ENCODE peak calls at places on chromosome 12, in nine cellular contexts. One of them, this sample, is unnamed.

GRCh38 chr12:118635276-118635675 is 258.9 kb downstream of the SUDS3 start:
- DNase-seq in cardiac muscle cell: no peak
- DNase-seq in GM12878: no peak
- DNase-seq in type B pancreatic cell: no peak
- DNase-seq in omental fat pad: no peak
- DNase-seq in fibroblast of lung: no peak
- DNase-seq in brain microvascular endothelial cell: no peak
- DNase-seq in kidney: no peak
- DNase-seq in mammary epithelial cell: no peak
- DNase-seq in this sample: no peak

GRCh38 chr12:13204428-13204827 is 7.9 kb downstream of the EMP1 start:
- DNase-seq in cardiac muscle cell: no peak
- DNase-seq in GM12878: no peak
- DNase-seq in type B pancreatic cell: no peak
- DNase-seq in omental fat pad: no peak
- DNase-seq in fibroblast of lung: peak; percentile 90
- DNase-seq in brain microvascular endothelial cell: peak; percentile 64
- DNase-seq in kidney: no peak
- DNase-seq in mammary epithelial cell: no peak
- DNase-seq in this sample: peak; percentile 94

GRCh38 chr12:117507547-117507946 is 146.1 kb upstream of the NOS1 start:
- DNase-seq in cardiac muscle cell: no peak
- DNase-seq in GM12878: no peak
- DNase-seq in type B pancreatic cell: no peak
- DNase-seq in omental fat pad: no peak
- DNase-seq in fibroblast of lung: no peak
- DNase-seq in brain microvascular endothelial cell: no peak
- DNase-seq in kidney: no peak
- DNase-seq in mammary epithelial cell: no peak
- DNase-seq in this sample: no peak

GRCh38 chr12:75790219-75790618 is 241.4 kb downstream of the PHLDA1 start:
- DNase-seq in cardiac muscle cell: no peak
- DNase-seq in GM12878: no peak
- DNase-seq in type B pancreatic cell: no peak
- DNase-seq in omental fat pad: no peak
- DNase-seq in fibroblast of lung: no peak
- DNase-seq in brain microvascular endothelial cell: no peak
- DNase-seq in kidney: no peak
- DNase-seq in mammary epithelial cell: peak; percentile 79
- DNase-seq in this sample: no peak

GRCh38 chr12:24034160-24034559 is 84.7 kb upstream of the SOX5 start:
- DNase-seq in cardiac muscle cell: no peak
- DNase-seq in GM12878: no peak
- DNase-seq in type B pancreatic cell: no peak
- DNase-seq in omental fat pad: no peak
- DNase-seq in fibroblast of lung: peak; percentile 38
- DNase-seq in brain microvascular endothelial cell: no peak
- DNase-seq in kidney: no peak
- DNase-seq in mammary epithelial cell: no peak
- DNase-seq in this sample: peak; percentile 34

GRCh38 chr12:82877963-82878362 is 191.3 kb downstream of the TMTC2 start:
- DNase-seq in cardiac muscle cell: no peak
- DNase-seq in GM12878: no peak
- DNase-seq in type B pancreatic cell: no peak
- DNase-seq in omental fat pad: no peak
- DNase-seq in fibroblast of lung: no peak
- DNase-seq in brain microvascular endothelial cell: no peak
- DNase-seq in kidney: no peak
- DNase-seq in mammary epithelial cell: no peak
- DNase-seq in this sample: no peak

GRCh38 chr12:87200289-87200979 is 828.8 kb downstream of the C12orf50 start:
- DNase-seq in cardiac muscle cell: peak; percentile 30
- DNase-seq in GM12878: no peak
- DNase-seq in type B pancreatic cell: no peak
- DNase-seq in omental fat pad: no peak
- DNase-seq in fibroblast of lung: no peak
- DNase-seq in brain microvascular endothelial cell: no peak
- DNase-seq in kidney: no peak
- DNase-seq in mammary epithelial cell: peak; percentile 41
- DNase-seq in this sample: no peak

GRCh38 chr12:110693731-110694130 is 4.8 kb upstream of the HVCN1 start:
- DNase-seq in cardiac muscle cell: no peak
- DNase-seq in GM12878: no peak
- DNase-seq in type B pancreatic cell: no peak
- DNase-seq in omental fat pad: no peak
- DNase-seq in fibroblast of lung: peak; percentile 47
- DNase-seq in brain microvascular endothelial cell: peak; percentile 11
- DNase-seq in kidney: no peak
- DNase-seq in mammary epithelial cell: no peak
- DNase-seq in this sample: peak; percentile 61

GRCh38 chr12:66719862-66720261 is 41.0 kb upstream of the GRIP1 start:
- DNase-seq in cardiac muscle cell: no peak
- DNase-seq in GM12878: no peak
- DNase-seq in type B pancreatic cell: no peak
- DNase-seq in omental fat pad: no peak
- DNase-seq in fibroblast of lung: no peak
- DNase-seq in brain microvascular endothelial cell: no peak
- DNase-seq in kidney: no peak
- DNase-seq in mammary epithelial cell: no peak
- DNase-seq in this sample: no peak

GRCh38 chr12:95836630-95837239 is 22.0 kb upstream of the SNRPF start:
- DNase-seq in cardiac muscle cell: no peak
- DNase-seq in GM12878: no peak
- DNase-seq in type B pancreatic cell: no peak
- DNase-seq in omental fat pad: no peak
- DNase-seq in fibroblast of lung: peak; percentile 50
- DNase-seq in brain microvascular endothelial cell: no peak
- DNase-seq in kidney: no peak
- DNase-seq in mammary epithelial cell: no peak
- DNase-seq in this sample: peak; percentile 37

GRCh38 chr12:50569321-50569720 is 64.5 kb downstream of the DIP2B start:
- DNase-seq in cardiac muscle cell: peak; percentile 17
- DNase-seq in GM12878: no peak
- DNase-seq in type B pancreatic cell: no peak
- DNase-seq in omental fat pad: no peak
- DNase-seq in fibroblast of lung: no peak
- DNase-seq in brain microvascular endothelial cell: no peak
- DNase-seq in kidney: no peak
- DNase-seq in mammary epithelial cell: no peak
- DNase-seq in this sample: no peak

GRCh38 chr12:103626498-103626897 is 39.4 kb downstream of the STAB2 start:
- DNase-seq in cardiac muscle cell: peak; percentile 44
- DNase-seq in GM12878: no peak
- DNase-seq in type B pancreatic cell: no peak
- DNase-seq in omental fat pad: no peak
- DNase-seq in fibroblast of lung: peak; percentile 22
- DNase-seq in brain microvascular endothelial cell: no peak
- DNase-seq in kidney: no peak
- DNase-seq in mammary epithelial cell: peak; percentile 66
- DNase-seq in this sample: no peak

GRCh38 chr12:34188974-34189373 is 166.7 kb downstream of the ALG10 start:
- DNase-seq in cardiac muscle cell: no peak
- DNase-seq in GM12878: no peak
- DNase-seq in type B pancreatic cell: no peak
- DNase-seq in omental fat pad: no peak
- DNase-seq in fibroblast of lung: no peak
- DNase-seq in brain microvascular endothelial cell: no peak
- DNase-seq in kidney: no peak
- DNase-seq in mammary epithelial cell: no peak
- DNase-seq in this sample: no peak

GRCh38 chr12:71250186-71250585 is 92.4 kb upstream of the TSPAN8 start:
- DNase-seq in cardiac muscle cell: no peak
- DNase-seq in GM12878: no peak
- DNase-seq in type B pancreatic cell: no peak
- DNase-seq in omental fat pad: no peak
- DNase-seq in fibroblast of lung: no peak
- DNase-seq in brain microvascular endothelial cell: no peak
- DNase-seq in kidney: no peak
- DNase-seq in mammary epithelial cell: peak; percentile 39
- DNase-seq in this sample: no peak

GRCh38 chr12:80272516-80272915 is 171.5 kb upstream of the PTPRQ start:
- DNase-seq in cardiac muscle cell: no peak
- DNase-seq in GM12878: no peak
- DNase-seq in type B pancreatic cell: no peak
- DNase-seq in omental fat pad: no peak
- DNase-seq in fibroblast of lung: no peak
- DNase-seq in brain microvascular endothelial cell: no peak
- DNase-seq in kidney: no peak
- DNase-seq in mammary epithelial cell: no peak
- DNase-seq in this sample: no peak

GRCh38 chr12:54502485-54502884 is 4.9 kb downstream of the NCKAP1L start:
- DNase-seq in cardiac muscle cell: no peak
- DNase-seq in GM12878: no peak
- DNase-seq in type B pancreatic cell: no peak
- DNase-seq in omental fat pad: no peak
- DNase-seq in fibroblast of lung: no peak
- DNase-seq in brain microvascular endothelial cell: no peak
- DNase-seq in kidney: no peak
- DNase-seq in mammary epithelial cell: no peak
- DNase-seq in this sample: no peak

DNA sequence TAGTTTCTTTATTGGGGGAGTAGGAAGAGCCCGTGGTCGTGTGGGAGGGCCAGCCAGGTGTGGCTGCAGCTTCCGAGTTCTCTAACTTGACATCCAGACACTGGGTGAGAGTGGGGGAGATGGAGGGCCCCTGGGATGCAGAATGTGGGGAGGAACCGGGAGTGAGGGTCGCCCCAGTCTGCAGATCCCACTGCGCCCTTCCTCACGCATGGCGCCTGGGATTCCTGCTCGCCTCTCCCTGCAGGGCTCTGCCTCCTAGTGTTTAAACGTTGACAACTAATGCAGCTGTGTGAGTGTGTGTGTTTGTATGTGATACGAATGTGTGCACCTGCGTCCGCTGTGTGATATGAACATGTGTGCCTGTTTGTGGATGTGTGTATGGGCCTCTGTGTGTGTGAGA is 34.6 kb downstream of the FZD10 start:
- DNase-seq in cardiac muscle cell: no peak
- DNase-seq in GM12878: no peak
- DNase-seq in type B pancreatic cell: peak; percentile 50
- DNase-seq in omental fat pad: no peak
- DNase-seq in fibroblast of lung: no peak
- DNase-seq in brain microvascular endothelial cell: no peak
- DNase-seq in kidney: no peak
- DNase-seq in mammary epithelial cell: no peak
- DNase-seq in this sample: no peak
- TF ChIP-seq CTCF in cardiac muscle cell: no peak
- TF ChIP-seq CTCF in GM12878: no peak
- TF ChIP-seq CTCF in type B pancreatic cell: no peak
- TF ChIP-seq CTCF in omental fat pad: no peak
- TF ChIP-seq CTCF in fibroblast of lung: no peak
- TF ChIP-seq CTCF in brain microvascular endothelial cell: no peak
- TF ChIP-seq CTCF in kidney: no peak
- TF ChIP-seq CTCF in mammary epithelial cell: no peak
- TF ChIP-seq CTCF in this sample: no peak

DNA sequence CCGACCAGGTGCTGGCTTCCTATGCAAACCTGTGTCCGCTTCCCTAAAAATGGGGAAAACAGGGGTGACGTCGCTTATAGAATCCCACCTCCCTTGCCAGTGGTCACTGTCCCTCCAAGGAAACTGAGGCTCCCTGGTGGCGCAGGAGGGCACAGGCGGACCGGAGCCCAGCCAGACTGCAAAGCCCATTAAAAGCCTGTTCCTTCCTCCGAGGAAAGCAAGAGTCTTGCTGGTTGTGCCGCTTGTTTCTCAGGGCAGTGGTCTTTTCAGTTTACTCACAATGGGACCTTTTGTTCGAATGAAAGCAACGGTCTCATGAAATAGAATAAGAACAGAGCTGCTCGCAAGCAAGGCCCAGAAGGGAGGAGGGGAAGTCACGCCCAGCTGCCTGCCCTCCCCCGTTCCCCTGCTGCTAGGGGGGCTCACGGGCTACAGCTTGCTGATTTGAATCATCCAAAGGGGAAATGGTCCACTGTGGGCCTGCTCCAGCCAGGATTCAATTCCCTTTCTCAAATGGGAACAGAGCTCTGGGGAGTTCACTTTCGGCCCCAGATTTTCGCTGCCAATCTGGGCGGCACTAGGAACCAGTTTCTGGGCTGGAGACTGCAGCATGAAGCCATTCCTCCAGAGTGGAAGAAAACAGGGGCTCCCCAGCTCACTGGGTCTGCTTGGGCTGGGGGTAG is 4.6 kb upstream of the SELPLG start:
- DNase-seq in cardiac muscle cell: no peak
- DNase-seq in GM12878: no peak
- DNase-seq in type B pancreatic cell: peak; percentile 73
- DNase-seq in omental fat pad: no peak
- DNase-seq in fibroblast of lung: no peak
- DNase-seq in brain microvascular endothelial cell: no peak
- DNase-seq in kidney: no peak
- DNase-seq in mammary epithelial cell: no peak
- DNase-seq in this sample: no peak
- TF ChIP-seq CTCF in cardiac muscle cell: peak; percentile 1
- TF ChIP-seq CTCF in GM12878: no peak
- TF ChIP-seq CTCF in type B pancreatic cell: no peak
- TF ChIP-seq CTCF in omental fat pad: no peak
- TF ChIP-seq CTCF in fibroblast of lung: no peak
- TF ChIP-seq CTCF in brain microvascular endothelial cell: no peak
- TF ChIP-seq CTCF in kidney: no peak
- TF ChIP-seq CTCF in mammary epithelial cell: no peak
- TF ChIP-seq CTCF in this sample: no peak

DNA sequence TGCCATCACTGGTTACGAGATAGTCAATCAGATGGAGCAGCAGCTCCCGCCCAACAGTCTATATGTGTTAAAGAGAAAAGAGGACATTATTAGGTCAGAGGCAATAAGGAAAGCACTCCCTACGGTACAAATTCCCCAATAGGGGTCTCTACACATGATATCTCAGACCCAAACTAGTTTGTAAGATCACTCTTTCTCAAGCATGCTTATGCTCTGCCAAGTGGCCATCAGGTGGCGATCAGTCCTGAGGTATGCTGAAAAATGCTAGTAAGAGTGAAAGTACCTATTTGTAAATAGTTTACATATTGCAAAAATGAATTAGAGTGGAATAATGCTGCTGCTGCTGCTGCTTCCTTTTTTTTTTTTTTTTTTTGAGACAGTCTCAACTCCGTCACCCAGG is 61.1 kb downstream of the CPM start:
- DNase-seq in cardiac muscle cell: no peak
- DNase-seq in GM12878: no peak
- DNase-seq in type B pancreatic cell: no peak
- DNase-seq in omental fat pad: no peak
- DNase-seq in fibroblast of lung: no peak
- DNase-seq in brain microvascular endothelial cell: peak; percentile 16
- DNase-seq in kidney: no peak
- DNase-seq in mammary epithelial cell: no peak
- DNase-seq in this sample: peak; percentile 77
- TF ChIP-seq CTCF in cardiac muscle cell: peak; percentile 34
- TF ChIP-seq CTCF in GM12878: peak; percentile 37
- TF ChIP-seq CTCF in type B pancreatic cell: peak; percentile 29
- TF ChIP-seq CTCF in omental fat pad: no peak
- TF ChIP-seq CTCF in fibroblast of lung: no peak
- TF ChIP-seq CTCF in brain microvascular endothelial cell: peak; percentile 72
- TF ChIP-seq CTCF in kidney: no peak
- TF ChIP-seq CTCF in mammary epithelial cell: peak; percentile 45
- TF ChIP-seq CTCF in this sample: peak; percentile 75

DNA sequence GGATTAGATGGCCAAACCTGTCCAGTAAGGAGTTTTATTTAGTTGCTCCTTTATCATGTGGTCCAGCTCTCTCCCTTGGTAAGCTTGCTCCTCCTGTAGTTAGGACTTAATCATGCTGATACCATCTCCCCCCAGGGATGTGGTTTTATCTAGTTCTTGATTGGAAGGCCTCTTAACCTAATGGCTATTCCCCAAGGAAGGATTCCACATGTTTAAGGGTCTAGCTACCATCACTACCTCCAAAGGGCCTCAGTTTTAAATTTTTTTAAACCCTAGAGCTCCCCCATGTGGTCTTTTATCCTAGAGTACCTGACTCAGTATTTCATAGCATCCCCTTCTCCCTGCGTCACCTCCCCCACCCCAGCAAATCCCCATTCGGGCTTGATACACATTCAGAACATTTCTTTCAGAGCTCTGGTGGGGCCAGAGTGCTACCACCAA is 22.5 kb downstream of the MAP3K12 start:
- DNase-seq in cardiac muscle cell: peak; percentile 49
- DNase-seq in GM12878: no peak
- DNase-seq in type B pancreatic cell: no peak
- DNase-seq in omental fat pad: no peak
- DNase-seq in fibroblast of lung: no peak
- DNase-seq in brain microvascular endothelial cell: no peak
- DNase-seq in kidney: no peak
- DNase-seq in mammary epithelial cell: no peak
- DNase-seq in this sample: no peak
- TF ChIP-seq CTCF in cardiac muscle cell: peak; percentile 41
- TF ChIP-seq CTCF in GM12878: peak; percentile 10
- TF ChIP-seq CTCF in type B pancreatic cell: peak; percentile 59
- TF ChIP-seq CTCF in omental fat pad: no peak
- TF ChIP-seq CTCF in fibroblast of lung: peak; percentile 22
- TF ChIP-seq CTCF in brain microvascular endothelial cell: peak; percentile 50
- TF ChIP-seq CTCF in kidney: no peak
- TF ChIP-seq CTCF in mammary epithelial cell: peak; percentile 32
- TF ChIP-seq CTCF in this sample: peak; percentile 48

This sample was measured in choroid plexus epithelial cell.